ENCODE peak calls at places on chromosomes 11 and 22, in six cellular contexts. One of them, this sample, is unnamed.

GRCh38 chr11:134414772-134415765 is 3.0 kb upstream of the B3GAT1 start:
- DNase-seq in NCI-H460: no peak
- DNase-seq in SK-N-DZ: no peak
- DNase-seq in stimulated activated CD4-positive, alpha-beta T cell treated with anti-CD3 and anti-CD28 coated beads, Interleukin-2, amount 100 ng/mL, for 48 hours: no peak
- DNase-seq in anterior cingulate cortex: peak
- DNase-seq in midbrain: peak
- DNase-seq in this sample: no peak

GRCh38 chr11:69841859-69842698 is 22.9 kb upstream of the FGF3 start:
- DNase-seq in NCI-H460: peak
- DNase-seq in SK-N-DZ: no peak
- DNase-seq in stimulated activated CD4-positive, alpha-beta T cell treated with anti-CD3 and anti-CD28 coated beads, Interleukin-2, amount 100 ng/mL, for 48 hours: peak
- DNase-seq in anterior cingulate cortex: no peak
- DNase-seq in midbrain: no peak
- DNase-seq in this sample: no peak

GRCh38 chr11:109015283-109015682 is 350.4 kb downstream of the DDX10 start:
- DNase-seq in NCI-H460: no peak
- DNase-seq in SK-N-DZ: no peak
- DNase-seq in stimulated activated CD4-positive, alpha-beta T cell treated with anti-CD3 and anti-CD28 coated beads, Interleukin-2, amount 100 ng/mL, for 48 hours: no peak
- DNase-seq in anterior cingulate cortex: no peak
- DNase-seq in midbrain: no peak
- DNase-seq in this sample: no peak

GRCh38 chr11:120125005-120125404 is 12.9 kb downstream of the TRIM29 start:
- DNase-seq in NCI-H460: no peak
- DNase-seq in SK-N-DZ: no peak
- DNase-seq in stimulated activated CD4-positive, alpha-beta T cell treated with anti-CD3 and anti-CD28 coated beads, Interleukin-2, amount 100 ng/mL, for 48 hours: no peak
- DNase-seq in anterior cingulate cortex: peak
- DNase-seq in midbrain: no peak
- DNase-seq in this sample: no peak

GRCh38 chr11:123374622-123374968 is 55.5 kb upstream of the GRAMD1B start:
- DNase-seq in NCI-H460: no peak
- DNase-seq in SK-N-DZ: no peak
- DNase-seq in stimulated activated CD4-positive, alpha-beta T cell treated with anti-CD3 and anti-CD28 coated beads, Interleukin-2, amount 100 ng/mL, for 48 hours: no peak
- DNase-seq in anterior cingulate cortex: no peak
- DNase-seq in midbrain: no peak
- DNase-seq in this sample: no peak

GRCh38 chr11:13885083-13885482 is 77.4 kb upstream of the SPON1 start:
- DNase-seq in NCI-H460: no peak
- DNase-seq in SK-N-DZ: no peak
- DNase-seq in stimulated activated CD4-positive, alpha-beta T cell treated with anti-CD3 and anti-CD28 coated beads, Interleukin-2, amount 100 ng/mL, for 48 hours: no peak
- DNase-seq in anterior cingulate cortex: no peak
- DNase-seq in midbrain: no peak
- DNase-seq in this sample: no peak

GRCh38 chr11:5689551-5689983 is at the start of gene TRIM22:
- DNase-seq in NCI-H460: no peak
- DNase-seq in SK-N-DZ: no peak
- DNase-seq in stimulated activated CD4-positive, alpha-beta T cell treated with anti-CD3 and anti-CD28 coated beads, Interleukin-2, amount 100 ng/mL, for 48 hours: peak
- DNase-seq in anterior cingulate cortex: peak
- DNase-seq in midbrain: peak
- DNase-seq in this sample: peak

GRCh38 chr11:113991718-113992458 is 17.0 kb downstream of the HTR3A start:
- DNase-seq in NCI-H460: no peak
- DNase-seq in SK-N-DZ: peak
- DNase-seq in stimulated activated CD4-positive, alpha-beta T cell treated with anti-CD3 and anti-CD28 coated beads, Interleukin-2, amount 100 ng/mL, for 48 hours: no peak
- DNase-seq in anterior cingulate cortex: no peak
- DNase-seq in midbrain: peak
- DNase-seq in this sample: no peak

GRCh38 chr11:105168457-105168856 is 28.9 kb upstream of the CARD18 start:
- DNase-seq in NCI-H460: no peak
- DNase-seq in SK-N-DZ: no peak
- DNase-seq in stimulated activated CD4-positive, alpha-beta T cell treated with anti-CD3 and anti-CD28 coated beads, Interleukin-2, amount 100 ng/mL, for 48 hours: no peak
- DNase-seq in anterior cingulate cortex: no peak
- DNase-seq in midbrain: no peak
- DNase-seq in this sample: no peak

GRCh38 chr22:31637375-31637937 is 24.6 kb downstream of the PISD start:
- DNase-seq in NCI-H460: no peak
- DNase-seq in SK-N-DZ: no peak
- DNase-seq in stimulated activated CD4-positive, alpha-beta T cell treated with anti-CD3 and anti-CD28 coated beads, Interleukin-2, amount 100 ng/mL, for 48 hours: no peak
- DNase-seq in anterior cingulate cortex: no peak
- DNase-seq in midbrain: no peak
- DNase-seq in this sample: no peak

This sample was measured in stimulated activated naive CD8-positive, alpha-beta T cell treated with anti-CD3 and anti-CD28 coated beads, Interleukin-15, amount 100 ng/mL, for 72 hours.